ENCODE peak calls at places on chromosomes 7 and 10, in nine cellular contexts. R is PC-3; W is stimulated activated CD4-positive, alpha-beta T cell treated with anti-CD3 and anti-CD28 coated beads, Interleukin-12 subunit alpha, Interleukin-12 subunit beta, amount 100 ng/mL, for 4 hours; Z is spleen; Q is cardiac fibroblast; D is gastrocnemius medialis; B is activated CD4-positive, alpha-beta T cell treated with anti-CD3 and anti-CD28 coated beads, Interleukin-2, amount 50 U/mL, for 24 hours; E is T-helper 9 cell; M is SK-N-SH. X is an unnamed sample.
A peak's percentile ranks its signal among the peaks of the same experiment; 100 is the strongest.

GRCh38 chr10:127906548-127907377 is at the start of gene PTPRE:
- DNase-seq in Z (peak; percentile 96), D (no peak), W (peak; percentile 80), Q (peak; percentile 62), R (peak; percentile 72), B (peak; percentile 73), M (peak; percentile 96), E (peak; percentile 47), X (peak; percentile 65)

GRCh38 chr7:16817536-16817935 is 12.7 kb upstream of the AGR2 start:
- DNase-seq in W (no peak), M (no peak), E (no peak), B (no peak), Z (no peak), Q (peak; percentile 69), R (peak; percentile 83), D (no peak), X (peak; percentile 89)

GRCh38 chr7:136953386-136953785 is 84.9 kb downstream of the CHRM2 start:
- DNase-seq in Z (no peak), E (no peak), Q (peak; percentile 67), D (no peak), W (no peak), B (no peak), R (peak; percentile 67), M (no peak), X (no peak)

GRCh38 chr10:49606981-49607535 is 3.1 kb upstream of the SLC18A3 start:
- DNase-seq in M (no peak), D (no peak), R (peak; percentile 92), Z (peak; percentile 88), Q (peak; percentile 76), B (peak; percentile 17), E (peak; percentile 36), W (peak; percentile 51), X (peak; percentile 61)

GRCh38 chr10:110845756-110846620 is 25.7 kb upstream of the PDCD4 start:
- DNase-seq in E (no peak), D (no peak), B (no peak), M (no peak), Z (no peak), Q (no peak), R (peak; percentile 6), W (no peak), X (peak; percentile 30)

GRCh38 chr7:118602090-118602489 is 377.6 kb downstream of the ANKRD7 start:
- DNase-seq in W (no peak), B (no peak), Q (no peak), D (no peak), E (no peak), R (no peak), Z (no peak), M (no peak), X (no peak)

GRCh38 chr10:101897633-101898032 is 54.0 kb upstream of the KCNIP2 start:
- DNase-seq in R (peak; percentile 48), D (no peak), M (peak; percentile 8), Q (peak; percentile 47), W (no peak), Z (no peak), B (no peak), E (no peak), X (no peak)

GRCh38 chr7:16026253-16027020 is 340.0 kb upstream of the MEOX2 start:
- DNase-seq in R (no peak), D (no peak), E (no peak), W (no peak), Z (no peak), B (no peak), Q (peak; percentile 65), M (no peak), X (no peak)

GRCh38 chr7:137343483-137343841 is at the start of gene PTN:
- DNase-seq in R (peak; percentile 41), E (no peak), Z (no peak), W (no peak), D (no peak), Q (peak; percentile 49), M (peak; percentile 58), B (no peak), X (peak; percentile 70)

GRCh38 chr7:73703985-73704639 is 15.4 kb downstream of the STX1A start:
- DNase-seq in Q (peak; percentile 64), Z (peak; percentile 80), D (no peak), R (no peak), M (peak; percentile 89), E (no peak), B (no peak), W (peak; percentile 46), X (peak; percentile 34)

GRCh38 chr10:30992671-30993070 is 39.0 kb downstream of the ZNF438 start:
- DNase-seq in M (no peak), R (no peak), E (no peak), D (no peak), W (no peak), Z (no peak), B (no peak), Q (no peak), X (no peak)

GRCh38 chr7:5183155-5183554 is 6.9 kb upstream of the WIPI2 start:
- DNase-seq in M (no peak), B (no peak), W (no peak), Z (peak; percentile 34), D (no peak), E (no peak), Q (no peak), R (peak; percentile 64), X (peak; percentile 94)

GRCh38 chr10:90787906-90788491 is 69.8 kb downstream of the HTR7 start:
- DNase-seq in E (no peak), B (no peak), D (no peak), M (peak; percentile 36), R (peak; percentile 55), Q (peak; percentile 58), W (peak; percentile 3), Z (no peak), X (peak; percentile 73)

GRCh38 chr7:151792011-151792410 is 84.9 kb downstream of the PRKAG2 start:
- DNase-seq in R (no peak), B (no peak), M (no peak), D (no peak), Q (no peak), Z (no peak), E (no peak), W (no peak), X (no peak)

GRCh38 chr7:133479456-133480097 is 226.7 kb downstream of the EXOC4 start:
- DNase-seq in W (no peak), Z (no peak), B (no peak), E (no peak), D (no peak), M (no peak), Q (no peak), R (no peak), X (no peak)

GRCh38 chr7:106480616-106481031 is 180.3 kb downstream of the CCDC71L start:
- DNase-seq in Q (peak; percentile 30), Z (no peak), D (no peak), W (no peak), E (no peak), R (no peak), B (no peak), M (no peak), X (no peak)

GRCh38 chr10:67114945-67115344 is 189.1 kb downstream of the LRRTM3 start:
- DNase-seq in E (no peak), Q (no peak), M (no peak), R (peak; percentile 83), W (no peak), Z (no peak), D (no peak), B (no peak), X (peak; percentile 90)

GRCh38 chr7:128350708-128351295 is 7.1 kb upstream of the RBM28 start:
- DNase-seq in Z (no peak), B (no peak), Q (no peak), E (no peak), W (no peak), M (peak; percentile 41), R (no peak), D (no peak), X (no peak)

GRCh38 chr10:101768791-101769170 is 7.1 kb downstream of the FGF8 start:
- DNase-seq in Q (no peak), M (peak; percentile 10), B (no peak), E (no peak), W (no peak), Z (no peak), R (no peak), D (no peak), X (no peak)

GRCh38 chr10:130026670-130027456 is 62.8 kb upstream of the EBF3 start:
- DNase-seq in M (no peak), Q (no peak), W (no peak), Z (peak; percentile 55), D (no peak), R (no peak), B (no peak), E (no peak), X (no peak)

GRCh38 chr7:152667900-152668440 is 8.0 kb downstream of the XRCC2 start:
- DNase-seq in M (no peak), W (no peak), Z (no peak), E (no peak), D (no peak), R (no peak), Q (peak; percentile 52), B (no peak), X (no peak)

GRCh38 chr7:6290345-6290744 is 17.9 kb upstream of the CYTH3 start:
- DNase-seq in Z (peak; percentile 34), Q (no peak), W (no peak), B (no peak), D (no peak), M (no peak), R (peak; percentile 74), E (no peak), X (peak; percentile 33)

GRCh38 chr7:44123190-44124003 is at the start of gene POLD2:
- DNase-seq in R (peak; percentile 96), D (peak; percentile 97), Z (peak; percentile 99), B (peak; percentile 92), E (peak; percentile 96), M (peak; percentile 100), W (peak; percentile 98), Q (peak; percentile 95), X (peak; percentile 99)

GRCh38 chr7:134458341-134458805 is 527 bp downstream of the AKR1B1 start:
- DNase-seq in B (peak; percentile 24), D (peak; percentile 28), W (peak; percentile 50), Q (peak; percentile 45), M (peak; percentile 92), R (no peak), Z (peak; percentile 93), E (peak; percentile 34), X (peak; percentile 74)

GRCh38 chr10:125097409-125098070 is 62.8 kb downstream of the CTBP2 start:
- DNase-seq in D (no peak), R (no peak), Q (no peak), W (no peak), E (no peak), B (no peak), Z (peak; percentile 57), M (no peak), X (no peak)

GRCh38 chr10:71971311-71971731 is 7.1 kb downstream of the CHST3 start:
- DNase-seq in Q (no peak), B (no peak), W (no peak), R (no peak), D (no peak), M (no peak), Z (no peak), E (no peak), X (no peak)

GRCh38 chr10:132811891-132812481 is 26.0 kb upstream of the NKX6-2 start:
- DNase-seq in R (no peak), Q (no peak), B (no peak), E (no peak), D (no peak), M (no peak), Z (peak; percentile 67), W (no peak), X (no peak)

GRCh38 chr10:13658864-13659685 is 72.3 kb downstream of the PRPF18 start:
- DNase-seq in D (no peak), M (no peak), B (no peak), W (no peak), Q (no peak), R (no peak), E (no peak), Z (peak; percentile 87), X (no peak)

GRCh38 chr10:79248341-79248931 is 98.8 kb upstream of the PPIF start:
- DNase-seq in Z (peak; percentile 91), D (no peak), M (peak; percentile 57), R (no peak), Q (no peak), E (no peak), B (no peak), W (no peak), X (no peak)

GRCh38 chr10:91587710-91588638 is 44.9 kb downstream of the PPP1R3C start:
- DNase-seq in B (no peak), Q (peak; percentile 89), Z (no peak), D (peak; percentile 61), R (peak; percentile 62), M (no peak), E (no peak), W (no peak), X (no peak)

GRCh38 chr10:76015245-76015644 is 583.8 kb downstream of the LRMDA start:
- DNase-seq in B (no peak), Q (no peak), M (no peak), W (no peak), Z (no peak), R (no peak), E (no peak), D (no peak), X (no peak)

X was measured in DMS53.